ENCODE peak calls at places on chromosomes 1 and 21, in seven cellular contexts. One of them, this sample, is unnamed.

GRCh38 chr1:53754484-53755312 is 15.7 kb upstream of the GLIS1 start:
- DNase-seq in AG04449: no peak
- DNase-seq in BJ: no peak
- DNase-seq in NCI-H1694 treated with DMSO at 0.1 percent for 48 hours: peak
- DNase-seq in germinal center: peak
- DNase-seq in omental fat pad: no peak
- DNase-seq in memory B cell: no peak
- DNase-seq in this sample: peak

GRCh38 chr1:58929667-58930325 is 145.9 kb upstream of the JUN start:
- DNase-seq in AG04449: no peak
- DNase-seq in BJ: no peak
- DNase-seq in NCI-H1694 treated with DMSO at 0.1 percent for 48 hours: no peak
- DNase-seq in germinal center: no peak
- DNase-seq in omental fat pad: no peak
- DNase-seq in memory B cell: no peak
- DNase-seq in this sample: no peak

GRCh38 chr1:149963358-149963757 is 26.7 kb upstream of the MTMR11 start:
- DNase-seq in AG04449: no peak
- DNase-seq in BJ: no peak
- DNase-seq in NCI-H1694 treated with DMSO at 0.1 percent for 48 hours: no peak
- DNase-seq in germinal center: no peak
- DNase-seq in omental fat pad: no peak
- DNase-seq in memory B cell: no peak
- DNase-seq in this sample: no peak

GRCh38 chr1:201020647-201021332 is 2.7 kb downstream of the KIF21B start:
- DNase-seq in AG04449: no peak
- DNase-seq in BJ: no peak
- DNase-seq in NCI-H1694 treated with DMSO at 0.1 percent for 48 hours: peak
- DNase-seq in germinal center: peak
- DNase-seq in omental fat pad: no peak
- DNase-seq in memory B cell: no peak
- DNase-seq in this sample: no peak

GRCh38 chr1:148307583-148308185 is 155.6 kb upstream of the NBPF11 start:
- DNase-seq in AG04449: no peak
- DNase-seq in BJ: no peak
- DNase-seq in NCI-H1694 treated with DMSO at 0.1 percent for 48 hours: no peak
- DNase-seq in germinal center: no peak
- DNase-seq in omental fat pad: no peak
- DNase-seq in memory B cell: no peak
- DNase-seq in this sample: no peak

GRCh38 chr21:36464590-36464989 is 15.3 kb downstream of the CLDN14 start:
- DNase-seq in AG04449: no peak
- DNase-seq in BJ: no peak
- DNase-seq in NCI-H1694 treated with DMSO at 0.1 percent for 48 hours: no peak
- DNase-seq in germinal center: no peak
- DNase-seq in omental fat pad: no peak
- DNase-seq in memory B cell: no peak
- DNase-seq in this sample: no peak

GRCh38 chr1:41668967-41669366 is 184.5 kb upstream of the EDN2 start:
- DNase-seq in AG04449: no peak
- DNase-seq in BJ: no peak
- DNase-seq in NCI-H1694 treated with DMSO at 0.1 percent for 48 hours: no peak
- DNase-seq in germinal center: no peak
- DNase-seq in omental fat pad: no peak
- DNase-seq in memory B cell: no peak
- DNase-seq in this sample: no peak

GRCh38 chr1:46719689-46720088 is 775 bp upstream of the EFCAB14 start:
- DNase-seq in AG04449: no peak
- DNase-seq in BJ: no peak
- DNase-seq in NCI-H1694 treated with DMSO at 0.1 percent for 48 hours: no peak
- DNase-seq in germinal center: no peak
- DNase-seq in omental fat pad: no peak
- DNase-seq in memory B cell: no peak
- DNase-seq in this sample: no peak

GRCh38 chr1:42290130-42290529 is 44.9 kb downstream of the FOXJ3 start:
- DNase-seq in AG04449: no peak
- DNase-seq in BJ: no peak
- DNase-seq in NCI-H1694 treated with DMSO at 0.1 percent for 48 hours: no peak
- DNase-seq in germinal center: no peak
- DNase-seq in omental fat pad: no peak
- DNase-seq in memory B cell: no peak
- DNase-seq in this sample: no peak

GRCh38 chr1:167627615-167627864 is 2.5 kb upstream of the RCSD1 start:
- DNase-seq in AG04449: no peak
- DNase-seq in BJ: no peak
- DNase-seq in NCI-H1694 treated with DMSO at 0.1 percent for 48 hours: no peak
- DNase-seq in germinal center: peak
- DNase-seq in omental fat pad: no peak
- DNase-seq in memory B cell: no peak
- DNase-seq in this sample: no peak

GRCh38 chr1:156749429-156750118 is 1.9 kb downstream of the HDGF start:
- DNase-seq in AG04449: no peak
- DNase-seq in BJ: no peak
- DNase-seq in NCI-H1694 treated with DMSO at 0.1 percent for 48 hours: no peak
- DNase-seq in germinal center: no peak
- DNase-seq in omental fat pad: no peak
- DNase-seq in memory B cell: no peak
- DNase-seq in this sample: no peak

GRCh38 chr1:230403442-230403841 is 22.7 kb downstream of the PGBD5 start:
- DNase-seq in AG04449: no peak
- DNase-seq in BJ: no peak
- DNase-seq in NCI-H1694 treated with DMSO at 0.1 percent for 48 hours: no peak
- DNase-seq in germinal center: no peak
- DNase-seq in omental fat pad: no peak
- DNase-seq in memory B cell: no peak
- DNase-seq in this sample: no peak

GRCh38 chr1:228483789-228484188 is 3.4 kb upstream of the RNF187 start:
- DNase-seq in AG04449: no peak
- DNase-seq in BJ: no peak
- DNase-seq in NCI-H1694 treated with DMSO at 0.1 percent for 48 hours: no peak
- DNase-seq in germinal center: no peak
- DNase-seq in omental fat pad: no peak
- DNase-seq in memory B cell: no peak
- DNase-seq in this sample: no peak

GRCh38 chr21:36917487-36918158 is 48.8 kb downstream of the HLCS start:
- DNase-seq in AG04449: no peak
- DNase-seq in BJ: no peak
- DNase-seq in NCI-H1694 treated with DMSO at 0.1 percent for 48 hours: no peak
- DNase-seq in germinal center: no peak
- DNase-seq in omental fat pad: no peak
- DNase-seq in memory B cell: no peak
- DNase-seq in this sample: no peak

GRCh38 chr1:102799496-102799895 is 308.8 kb downstream of the COL11A1 start:
- DNase-seq in AG04449: peak
- DNase-seq in BJ: no peak
- DNase-seq in NCI-H1694 treated with DMSO at 0.1 percent for 48 hours: no peak
- DNase-seq in germinal center: no peak
- DNase-seq in omental fat pad: no peak
- DNase-seq in memory B cell: no peak
- DNase-seq in this sample: no peak

This sample was measured in NCI-H2171.